ENCODE peak calls at places on chromosomes 2 and 18, in six cellular contexts. D is tibial artery, I is gastrocnemius medialis, O is ovary, L is heart left ventricle, K is astrocyte of the cerebellum. A is an unnamed sample.

GRCh38 chr2:180980185-180980942 is at the start of gene UBE2E3:
- DNase-seq in O (peak), D (peak), I (peak), L (peak), K (peak), A (peak)

GRCh38 chr2:82330104-82330503 is 2025.6 kb upstream of the LRRTM1 start:
- DNase-seq in L (no peak), O (no peak), K (no peak), D (no peak), I (no peak), A (no peak)

GRCh38 chr2:95314964-95315611 is 17.9 kb downstream of the KCNIP3 start:
- DNase-seq in I (no peak), L (peak), D (no peak), O (no peak), K (peak), A (no peak)

GRCh38 chr2:136363470-136363869 is 245.5 kb upstream of the CXCR4 start:
- DNase-seq in D (no peak), I (no peak), K (no peak), O (no peak), L (no peak), A (no peak)

GRCh38 chr2:121193185-121193584 is 91.8 kb downstream of the TFCP2L1 start:
- DNase-seq in L (no peak), I (no peak), O (no peak), K (no peak), D (no peak), A (no peak)

GRCh38 chr2:75862547-75862946 is 151.8 kb upstream of the GCFC2 start:
- DNase-seq in K (no peak), D (no peak), I (no peak), L (no peak), O (no peak), A (no peak)

GRCh38 chr2:76640905-76641304 is 881.3 kb downstream of the LRRTM4 start:
- DNase-seq in D (no peak), O (no peak), I (peak), K (no peak), L (no peak), A (no peak)

GRCh38 chr2:201406077-201406662 is 45.1 kb downstream of the TRAK2 start:
- DNase-seq in I (peak), L (no peak), K (peak), O (no peak), D (no peak), A (peak)

GRCh38 chr2:144358979-144359541 is 160.9 kb downstream of the ZEB2 start:
- DNase-seq in D (no peak), K (no peak), I (no peak), L (no peak), O (no peak), A (peak)

GRCh38 chr2:220744861-220745260 is 827.2 kb downstream of the EPHA4 start:
- DNase-seq in L (no peak), D (no peak), O (no peak), K (no peak), I (no peak), A (no peak)

GRCh38 chr2:11574176-11575046 is 40.6 kb downstream of the GREB1 start:
- DNase-seq in D (no peak), K (no peak), I (no peak), O (no peak), L (no peak), A (no peak)

GRCh38 chr2:11568436-11568835 is 34.6 kb downstream of the GREB1 start:
- DNase-seq in L (no peak), I (no peak), D (no peak), K (no peak), O (peak), A (no peak)

GRCh38 chr2:215652432-215652831 is 216.6 kb upstream of the FN1 start:
- DNase-seq in I (no peak), L (no peak), O (no peak), D (no peak), K (no peak), A (peak)

GRCh38 chr18:41396861-41397260 is 558.2 kb upstream of the PIK3C3 start:
- DNase-seq in D (no peak), K (no peak), L (no peak), I (no peak), O (no peak), A (no peak)

GRCh38 chr2:153477641-153478288 is 797 bp downstream of the RPRM start:
- DNase-seq in O (peak), L (no peak), K (no peak), I (no peak), D (no peak), A (no peak)

GRCh38 chr2:48247171-48247570 is 282.8 kb upstream of the STON1 start:
- DNase-seq in K (no peak), O (no peak), I (no peak), L (no peak), D (no peak), A (no peak)

GRCh38 chr2:147173186-147173575 is 671.6 kb upstream of the ACVR2A start:
- DNase-seq in K (no peak), O (no peak), L (no peak), D (no peak), I (no peak), A (no peak)

GRCh38 chr2:73987109-73987947 is 2.6 kb downstream of the TET3 start:
- DNase-seq in K (no peak), L (peak), O (no peak), D (no peak), I (no peak), A (no peak)

GRCh38 chr2:85353876-85354285 is 447 bp downstream of the RETSAT start:
- DNase-seq in O (peak), K (no peak), L (no peak), D (peak), I (peak), A (no peak)

GRCh38 chr18:21270453-21270852 is 28.4 kb downstream of the GREB1L start:
- DNase-seq in K (no peak), O (no peak), I (no peak), L (no peak), D (no peak), A (no peak)

GRCh38 chr2:61493523-61493942 is 22.6 kb upstream of the USP34 start:
- DNase-seq in K (peak), L (no peak), O (no peak), D (no peak), I (no peak), A (no peak)

GRCh38 chr2:52128081-52128480 is 1096.1 kb upstream of the NRXN1 start:
- DNase-seq in D (no peak), K (no peak), I (no peak), L (no peak), O (no peak), A (no peak)

GRCh38 chr2:3126686-3127278 is 250.8 kb downstream of the EIPR1 start:
- DNase-seq in L (peak), D (no peak), I (no peak), K (no peak), O (no peak), A (no peak)

GRCh38 chr2:705971-706511 is 28.8 kb upstream of the TMEM18 start:
- DNase-seq in K (no peak), I (no peak), D (no peak), O (no peak), L (no peak), A (no peak)

GRCh38 chr2:105262662-105263091 is 21.1 kb downstream of the GPR45 start:
- DNase-seq in O (no peak), K (no peak), D (no peak), L (no peak), I (no peak), A (no peak)

GRCh38 chr2:226118471-226119429 is 680.9 kb downstream of the IRS1 start:
- DNase-seq in K (peak), L (no peak), D (peak), O (peak), I (peak), A (peak)

GRCh38 chr2:69674301-69674640 is 30.7 kb upstream of the AAK1 start:
- DNase-seq in D (peak), O (no peak), K (no peak), I (no peak), L (no peak), A (no peak)
- H3K4me3 ChIP-seq in D (no peak), O (no peak), K (no peak), I (no peak), L (peak), A (no peak)

GRCh38 chr2:44774826-44775492 is 166.5 kb upstream of the SIX3 start:
- DNase-seq in K (no peak), D (no peak), I (no peak), L (no peak), O (no peak), A (no peak)
- H3K4me3 ChIP-seq in K (no peak), D (no peak), I (no peak), L (no peak), O (no peak), A (no peak)

DNA sequence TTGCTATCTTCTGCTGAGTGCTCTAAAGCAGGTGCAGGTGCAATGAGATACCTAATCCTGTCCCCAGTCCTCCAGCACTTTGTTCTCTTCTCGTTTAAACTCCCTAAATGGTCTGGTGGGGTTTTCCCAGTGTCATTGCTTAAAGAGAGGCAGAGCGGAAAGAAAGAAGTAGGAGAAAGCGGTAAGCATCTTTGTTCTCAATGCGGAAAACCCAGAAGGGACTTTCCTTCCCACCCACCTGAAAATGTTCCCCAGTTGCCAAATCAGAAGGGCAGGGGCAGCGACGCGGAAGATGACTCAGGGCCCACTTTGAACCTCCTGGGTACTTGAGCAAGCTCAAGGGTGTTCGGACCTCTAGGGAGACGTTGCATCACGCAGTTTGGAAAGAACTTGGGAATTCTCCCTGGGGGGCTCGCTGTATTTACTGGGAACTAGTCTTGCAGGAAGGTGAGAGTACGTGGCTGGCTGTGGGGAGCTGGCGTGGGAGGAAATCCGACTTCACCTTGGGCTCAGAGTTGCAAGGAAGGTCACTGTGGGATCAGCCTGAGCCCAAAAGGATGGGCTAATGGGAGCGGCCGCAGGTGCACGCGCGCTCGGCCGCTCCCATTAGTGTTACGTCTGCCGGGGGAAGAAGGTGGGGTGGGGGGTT is 587 bp upstream of the SGPP2 start:
- DNase-seq in L (no peak), D (no peak), I (no peak), K (no peak), O (peak), A (no peak)
- H3K4me3 ChIP-seq in L (peak), D (no peak), I (peak), K (peak), O (peak), A (no peak)

DNA sequence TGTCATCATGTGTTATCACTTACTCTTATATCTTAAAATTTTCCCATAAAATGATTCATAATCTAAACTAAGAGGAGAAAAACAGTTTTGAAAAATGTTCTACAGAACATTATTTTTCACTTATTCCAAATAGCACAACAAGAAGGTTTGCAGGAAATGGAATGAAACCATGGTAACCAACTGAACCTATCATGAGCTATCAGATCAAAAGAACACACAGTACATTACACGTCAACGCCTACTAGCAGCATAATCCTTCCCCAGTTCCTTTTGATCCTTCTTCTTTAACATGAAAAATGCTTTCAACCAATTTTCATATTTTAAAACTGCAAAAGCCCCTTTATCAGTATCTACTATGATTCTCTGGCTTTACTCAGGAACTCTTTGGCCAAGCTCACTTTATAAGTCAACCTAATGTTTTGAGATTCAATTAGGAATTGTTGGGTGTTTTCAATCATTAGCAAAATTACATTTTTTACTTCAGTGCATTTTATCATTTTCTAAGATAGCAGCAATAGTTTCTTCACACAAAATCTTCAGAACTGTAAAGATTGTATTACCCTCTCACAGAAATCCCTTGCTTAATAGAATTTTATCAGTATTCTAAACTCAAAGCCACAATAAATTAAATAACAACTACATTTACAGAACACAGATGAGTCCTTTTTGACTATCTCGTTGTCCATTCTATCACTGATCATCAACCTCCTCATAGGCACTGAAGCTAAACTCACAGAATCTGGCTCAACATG is 102.5 kb downstream of the CHN1 start:
- DNase-seq in L (no peak), D (no peak), O (no peak), I (no peak), K (no peak), A (no peak)
- H3K4me3 ChIP-seq in L (no peak), D (no peak), O (no peak), I (no peak), K (no peak), A (no peak)

DNA sequence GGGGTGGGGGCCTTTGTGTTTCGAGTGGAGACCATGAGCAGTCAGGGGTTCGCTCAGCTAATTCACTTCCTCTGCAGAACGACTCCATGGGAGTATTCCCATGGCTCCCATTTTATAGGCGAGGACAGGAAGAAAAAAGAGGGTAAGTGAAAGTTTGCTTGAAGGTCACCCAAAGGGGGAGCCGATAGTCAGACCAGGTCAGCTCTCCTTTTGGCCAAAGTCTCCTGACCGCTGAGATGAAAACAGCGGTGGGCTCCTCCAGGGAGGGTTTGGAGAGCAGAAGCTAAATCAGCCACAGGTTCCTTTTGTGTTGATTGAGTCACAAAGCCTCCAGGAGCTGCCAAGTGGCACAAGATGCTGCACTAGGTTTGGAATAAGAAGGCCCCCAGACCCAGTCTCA is 34.1 kb upstream of the CTAGE1 start:
- DNase-seq in O (no peak), I (no peak), D (no peak), K (no peak), L (no peak), A (no peak)
- H3K4me3 ChIP-seq in O (no peak), I (no peak), D (no peak), K (no peak), L (no peak), A (no peak)

GRCh38 chr2:237475704-237476107 is 11.3 kb upstream of the MLPH start:
- DNase-seq in I (no peak), L (no peak), O (no peak), D (no peak), K (no peak), A (no peak)
- H3K4me3 ChIP-seq in I (peak), L (peak), O (peak), D (peak), K (peak), A (peak)

DNA sequence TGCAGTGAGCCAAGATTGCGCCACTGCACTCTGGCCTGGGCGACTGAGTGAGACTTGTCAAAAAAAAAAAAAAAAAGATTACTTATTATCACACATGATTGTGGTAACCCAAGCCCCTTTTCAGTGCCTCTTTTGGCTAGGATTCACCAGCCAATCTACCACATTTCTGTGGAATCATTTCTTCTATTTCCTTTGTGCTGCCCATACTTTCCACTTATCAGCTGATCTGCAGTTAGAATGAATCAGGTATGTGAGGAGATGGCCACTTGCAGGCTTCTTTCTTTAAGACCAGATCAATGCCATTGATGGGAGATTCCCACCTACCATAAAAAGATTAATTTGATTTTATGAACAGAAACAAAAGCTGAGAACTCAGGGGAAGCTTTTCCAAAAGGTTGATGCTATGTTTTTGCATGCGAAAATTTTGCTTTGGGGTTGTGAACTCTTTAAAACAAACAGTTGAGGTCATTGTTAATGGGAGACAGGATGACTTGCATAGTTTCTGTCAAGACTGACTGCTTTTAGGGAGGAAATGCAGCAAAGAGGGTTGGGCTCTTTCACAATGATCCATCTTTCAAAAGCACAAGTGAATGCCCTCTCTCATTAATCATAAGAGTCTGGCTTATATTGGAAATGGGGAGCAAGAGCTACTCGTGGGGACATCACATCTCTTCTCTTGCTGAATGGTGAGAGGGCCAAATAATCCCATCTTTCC is 66.9 kb upstream of the CYP26B1 start:
- DNase-seq in O (no peak), I (no peak), K (peak), L (no peak), D (no peak), A (no peak)
- H3K4me3 ChIP-seq in O (no peak), I (no peak), K (no peak), L (no peak), D (no peak), A (no peak)

DNA sequence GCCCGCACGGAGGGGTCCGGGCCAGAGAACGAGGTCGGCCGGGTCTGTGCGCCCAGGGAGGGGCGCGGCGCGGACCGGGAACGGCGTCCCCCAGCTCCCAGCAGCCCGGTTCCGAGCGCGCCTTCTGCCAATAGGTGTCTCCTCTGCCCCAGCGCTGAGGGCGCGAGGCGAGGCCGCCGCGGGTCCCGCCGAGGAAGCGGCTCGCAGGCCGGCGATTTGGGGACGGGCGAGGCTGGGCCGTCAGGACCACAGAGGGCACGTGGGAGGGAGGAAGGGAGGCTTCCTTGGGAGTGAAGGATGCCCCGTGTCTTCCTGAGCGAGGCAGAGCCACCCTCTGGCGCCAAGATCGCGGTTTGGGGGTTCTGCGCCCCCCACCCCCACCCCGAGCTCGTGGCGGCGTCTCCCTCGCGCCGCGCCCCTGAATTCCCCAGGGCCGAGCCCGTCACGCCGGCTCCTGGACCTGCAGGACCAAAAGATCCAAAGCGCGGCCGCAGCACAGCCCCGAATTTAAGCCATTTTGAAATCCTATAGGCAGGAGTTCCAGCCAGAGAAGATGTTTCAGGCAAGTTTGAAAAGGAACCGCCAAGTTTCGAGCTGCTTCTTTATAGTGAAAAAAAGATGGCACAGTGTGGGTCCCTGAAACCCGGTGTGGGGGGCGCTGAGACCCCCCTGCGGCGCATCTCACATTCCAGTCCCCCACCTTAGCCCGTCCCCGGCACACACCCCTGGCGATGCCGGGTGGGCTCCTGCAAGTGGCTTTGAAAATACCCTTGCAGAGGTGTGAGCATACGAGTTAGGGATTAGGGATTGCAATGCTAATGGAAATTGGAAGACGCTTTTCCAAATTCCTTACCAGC is 929 bp downstream of the NFATC1 start:
- DNase-seq in O (peak), I (no peak), L (peak), D (peak), K (no peak), A (no peak)
- H3K4me3 ChIP-seq in O (peak), I (peak), L (peak), D (peak), K (peak), A (peak)

GRCh38 chr2:28619213-28620196 is 123.6 kb downstream of the PLB1 start:
- DNase-seq in L (no peak), K (no peak), D (no peak), O (no peak), I (no peak), A (no peak)

GRCh38 chr2:28622101-28622499 is 126.2 kb downstream of the PLB1 start:
- DNase-seq in I (no peak), O (no peak), D (no peak), L (peak), K (no peak), A (no peak)

GRCh38 chr2:28620371-28620793 is 124.5 kb downstream of the PLB1 start:
- DNase-seq in L (no peak), D (no peak), O (no peak), K (no peak), I (no peak), A (no peak)

GRCh38 chr2:28620801-28621171 is 124.9 kb downstream of the PLB1 start:
- DNase-seq in L (no peak), I (no peak), D (no peak), O (no peak), K (no peak), A (no peak)

GRCh38 chr2:28621172-28622100 is 125.6 kb downstream of the PLB1 start:
- DNase-seq in I (peak), O (peak), K (peak), L (peak), D (peak), A (peak)
- H3K4me3 ChIP-seq in I (no peak), O (no peak), K (no peak), L (no peak), D (no peak), A (no peak)

A was measured in skeletal muscle cell.